ENCODE peak calls at places on chromosome 6, in eight cellular contexts. One of them, this sample, is unnamed.
A peak's percentile ranks its signal among the peaks of the same experiment; 100 is the strongest.

GRCh38 chr6:170175644-170176620 is 114.9 kb downstream of the DLL1 start:
- DNase-seq in astrocyte of the spinal cord: no peak
- DNase-seq in neural progenitor cell: no peak
- DNase-seq in LHCN-M2: no peak
- DNase-seq in transverse colon: no peak
- DNase-seq in upper lobe of right lung: no peak
- DNase-seq in activated T-cell treated with anti-CD3 and anti-CD28 coated beads for 1 hour: no peak
- DNase-seq in lower leg skin: peak; percentile 83
- DNase-seq in this sample: no peak

GRCh38 chr6:44012078-44012493 is 115.2 kb downstream of the MRPL14 start:
- DNase-seq in astrocyte of the spinal cord: peak; percentile 96
- DNase-seq in lower leg skin: peak; percentile 48
- DNase-seq in LHCN-M2: peak; percentile 100
- DNase-seq in activated T-cell treated with anti-CD3 and anti-CD28 coated beads for 1 hour: no peak
- DNase-seq in upper lobe of right lung: peak; percentile 68
- DNase-seq in transverse colon: no peak
- DNase-seq in neural progenitor cell: no peak
- DNase-seq in this sample: no peak

GRCh38 chr6:40906759-40907158 is 132.3 kb downstream of the UNC5CL start:
- DNase-seq in neural progenitor cell: no peak
- DNase-seq in upper lobe of right lung: no peak
- DNase-seq in transverse colon: no peak
- DNase-seq in activated T-cell treated with anti-CD3 and anti-CD28 coated beads for 1 hour: no peak
- DNase-seq in astrocyte of the spinal cord: peak; percentile 20
- DNase-seq in LHCN-M2: peak; percentile 24
- DNase-seq in lower leg skin: no peak
- DNase-seq in this sample: no peak

GRCh38 chr6:140909620-140910019 is 1223.1 kb upstream of the GJE1 start:
- DNase-seq in LHCN-M2: no peak
- DNase-seq in transverse colon: no peak
- DNase-seq in neural progenitor cell: no peak
- DNase-seq in activated T-cell treated with anti-CD3 and anti-CD28 coated beads for 1 hour: no peak
- DNase-seq in astrocyte of the spinal cord: no peak
- DNase-seq in lower leg skin: no peak
- DNase-seq in upper lobe of right lung: no peak
- DNase-seq in this sample: no peak

GRCh38 chr6:170209354-170210025 is 81.4 kb downstream of the DLL1 start:
- DNase-seq in neural progenitor cell: no peak
- DNase-seq in activated T-cell treated with anti-CD3 and anti-CD28 coated beads for 1 hour: no peak
- DNase-seq in LHCN-M2: no peak
- DNase-seq in transverse colon: no peak
- DNase-seq in upper lobe of right lung: peak; percentile 59
- DNase-seq in lower leg skin: no peak
- DNase-seq in astrocyte of the spinal cord: no peak
- DNase-seq in this sample: no peak

GRCh38 chr6:110319843-110320242 is 38.3 kb downstream of the METTL24 start:
- DNase-seq in transverse colon: no peak
- DNase-seq in neural progenitor cell: no peak
- DNase-seq in activated T-cell treated with anti-CD3 and anti-CD28 coated beads for 1 hour: no peak
- DNase-seq in upper lobe of right lung: no peak
- DNase-seq in LHCN-M2: no peak
- DNase-seq in lower leg skin: no peak
- DNase-seq in astrocyte of the spinal cord: no peak
- DNase-seq in this sample: no peak

GRCh38 chr6:16196958-16197576 is 41.3 kb upstream of the GMPR start:
- DNase-seq in transverse colon: no peak
- DNase-seq in lower leg skin: no peak
- DNase-seq in upper lobe of right lung: no peak
- DNase-seq in astrocyte of the spinal cord: no peak
- DNase-seq in neural progenitor cell: no peak
- DNase-seq in LHCN-M2: no peak
- DNase-seq in activated T-cell treated with anti-CD3 and anti-CD28 coated beads for 1 hour: no peak
- DNase-seq in this sample: no peak

GRCh38 chr6:144314562-144314961 is 29.4 kb downstream of the UTRN start:
- DNase-seq in lower leg skin: no peak
- DNase-seq in transverse colon: no peak
- DNase-seq in LHCN-M2: no peak
- DNase-seq in activated T-cell treated with anti-CD3 and anti-CD28 coated beads for 1 hour: no peak
- DNase-seq in astrocyte of the spinal cord: no peak
- DNase-seq in upper lobe of right lung: no peak
- DNase-seq in neural progenitor cell: no peak
- DNase-seq in this sample: peak; percentile 41

GRCh38 chr6:15630202-15630601 is 32.6 kb downstream of the DTNBP1 start:
- DNase-seq in astrocyte of the spinal cord: no peak
- DNase-seq in activated T-cell treated with anti-CD3 and anti-CD28 coated beads for 1 hour: no peak
- DNase-seq in lower leg skin: no peak
- DNase-seq in upper lobe of right lung: no peak
- DNase-seq in transverse colon: no peak
- DNase-seq in neural progenitor cell: no peak
- DNase-seq in LHCN-M2: no peak
- DNase-seq in this sample: no peak

GRCh38 chr6:30819287-30819917 is 64.9 kb upstream of the DDR1 start:
- DNase-seq in transverse colon: no peak
- DNase-seq in astrocyte of the spinal cord: no peak
- DNase-seq in lower leg skin: no peak
- DNase-seq in neural progenitor cell: no peak
- DNase-seq in LHCN-M2: no peak
- DNase-seq in upper lobe of right lung: no peak
- DNase-seq in activated T-cell treated with anti-CD3 and anti-CD28 coated beads for 1 hour: no peak
- DNase-seq in this sample: no peak

GRCh38 chr6:169677096-169677495 is 24.7 kb downstream of the WDR27 start:
- DNase-seq in activated T-cell treated with anti-CD3 and anti-CD28 coated beads for 1 hour: no peak
- DNase-seq in neural progenitor cell: no peak
- DNase-seq in transverse colon: no peak
- DNase-seq in upper lobe of right lung: no peak
- DNase-seq in LHCN-M2: no peak
- DNase-seq in lower leg skin: no peak
- DNase-seq in astrocyte of the spinal cord: no peak
- DNase-seq in this sample: no peak

GRCh38 chr6:155314773-155315515 is 660 bp upstream of the TFB1M start:
- DNase-seq in LHCN-M2: peak; percentile 96
- DNase-seq in neural progenitor cell: no peak
- DNase-seq in astrocyte of the spinal cord: no peak
- DNase-seq in transverse colon: peak; percentile 63
- DNase-seq in upper lobe of right lung: peak; percentile 71
- DNase-seq in lower leg skin: peak; percentile 90
- DNase-seq in activated T-cell treated with anti-CD3 and anti-CD28 coated beads for 1 hour: peak; percentile 7
- DNase-seq in this sample: peak; percentile 87

GRCh38 chr6:1672379-1672778 is 62.7 kb downstream of the FOXC1 start:
- DNase-seq in LHCN-M2: no peak
- DNase-seq in astrocyte of the spinal cord: no peak
- DNase-seq in transverse colon: no peak
- DNase-seq in neural progenitor cell: no peak
- DNase-seq in activated T-cell treated with anti-CD3 and anti-CD28 coated beads for 1 hour: no peak
- DNase-seq in lower leg skin: no peak
- DNase-seq in upper lobe of right lung: no peak
- DNase-seq in this sample: no peak

GRCh38 chr6:44662461-44663121 is 275.1 kb downstream of the CDC5L start:
- DNase-seq in transverse colon: peak; percentile 52
- DNase-seq in neural progenitor cell: peak; percentile 93
- DNase-seq in astrocyte of the spinal cord: peak; percentile 92
- DNase-seq in LHCN-M2: peak; percentile 89
- DNase-seq in upper lobe of right lung: peak; percentile 65
- DNase-seq in lower leg skin: no peak
- DNase-seq in activated T-cell treated with anti-CD3 and anti-CD28 coated beads for 1 hour: no peak
- DNase-seq in this sample: no peak

GRCh38 chr6:41488392-41489129 is 57.6 kb upstream of the FOXP4 start:
- DNase-seq in lower leg skin: no peak
- DNase-seq in activated T-cell treated with anti-CD3 and anti-CD28 coated beads for 1 hour: no peak
- DNase-seq in astrocyte of the spinal cord: peak; percentile 87
- DNase-seq in LHCN-M2: peak; percentile 19
- DNase-seq in transverse colon: peak; percentile 9
- DNase-seq in neural progenitor cell: peak; percentile 80
- DNase-seq in upper lobe of right lung: no peak
- DNase-seq in this sample: no peak

GRCh38 chr6:121539537-121539936 is 104.1 kb downstream of the GJA1 start:
- DNase-seq in lower leg skin: no peak
- DNase-seq in upper lobe of right lung: no peak
- DNase-seq in transverse colon: no peak
- DNase-seq in neural progenitor cell: no peak
- DNase-seq in LHCN-M2: no peak
- DNase-seq in activated T-cell treated with anti-CD3 and anti-CD28 coated beads for 1 hour: no peak
- DNase-seq in astrocyte of the spinal cord: no peak
- DNase-seq in this sample: no peak

GRCh38 chr6:134196568-134197301 is 121.2 kb downstream of the SGK1 start:
- DNase-seq in transverse colon: no peak
- DNase-seq in astrocyte of the spinal cord: no peak
- DNase-seq in activated T-cell treated with anti-CD3 and anti-CD28 coated beads for 1 hour: no peak
- DNase-seq in lower leg skin: no peak
- DNase-seq in LHCN-M2: no peak
- DNase-seq in neural progenitor cell: no peak
- DNase-seq in upper lobe of right lung: no peak
- DNase-seq in this sample: peak; percentile 49

GRCh38 chr6:134663800-134664535 is 285.9 kb downstream of the ALDH8A1 start:
- DNase-seq in neural progenitor cell: no peak
- DNase-seq in transverse colon: no peak
- DNase-seq in astrocyte of the spinal cord: no peak
- DNase-seq in activated T-cell treated with anti-CD3 and anti-CD28 coated beads for 1 hour: no peak
- DNase-seq in lower leg skin: no peak
- DNase-seq in LHCN-M2: no peak
- DNase-seq in upper lobe of right lung: no peak
- DNase-seq in this sample: no peak

GRCh38 chr6:3310051-3310448 is 51.3 kb downstream of the PSMG4 start:
- DNase-seq in LHCN-M2: no peak
- DNase-seq in lower leg skin: no peak
- DNase-seq in transverse colon: no peak
- DNase-seq in activated T-cell treated with anti-CD3 and anti-CD28 coated beads for 1 hour: no peak
- DNase-seq in neural progenitor cell: no peak
- DNase-seq in upper lobe of right lung: no peak
- DNase-seq in astrocyte of the spinal cord: no peak
- DNase-seq in this sample: no peak

GRCh38 chr6:160173806-160174205 is 52.2 kb downstream of the SLC22A1 start:
- DNase-seq in astrocyte of the spinal cord: no peak
- DNase-seq in LHCN-M2: no peak
- DNase-seq in lower leg skin: no peak
- DNase-seq in transverse colon: no peak
- DNase-seq in upper lobe of right lung: no peak
- DNase-seq in neural progenitor cell: no peak
- DNase-seq in activated T-cell treated with anti-CD3 and anti-CD28 coated beads for 1 hour: no peak
- DNase-seq in this sample: no peak

GRCh38 chr6:149855040-149855654 is 9.0 kb downstream of the LRP11 start:
- DNase-seq in neural progenitor cell: no peak
- DNase-seq in activated T-cell treated with anti-CD3 and anti-CD28 coated beads for 1 hour: no peak
- DNase-seq in upper lobe of right lung: no peak
- DNase-seq in lower leg skin: no peak
- DNase-seq in transverse colon: no peak
- DNase-seq in astrocyte of the spinal cord: peak; percentile 94
- DNase-seq in LHCN-M2: peak; percentile 82
- DNase-seq in this sample: no peak

GRCh38 chr6:42409582-42409981 is 42.1 kb downstream of the TRERF1 start:
- DNase-seq in transverse colon: no peak
- DNase-seq in lower leg skin: no peak
- DNase-seq in upper lobe of right lung: no peak
- DNase-seq in activated T-cell treated with anti-CD3 and anti-CD28 coated beads for 1 hour: no peak
- DNase-seq in LHCN-M2: no peak
- DNase-seq in neural progenitor cell: no peak
- DNase-seq in astrocyte of the spinal cord: no peak
- DNase-seq in this sample: no peak

GRCh38 chr6:165920896-165921671 is 246.6 kb downstream of the TBXT start:
- DNase-seq in upper lobe of right lung: no peak
- DNase-seq in LHCN-M2: peak; percentile 30
- DNase-seq in neural progenitor cell: no peak
- DNase-seq in lower leg skin: no peak
- DNase-seq in activated T-cell treated with anti-CD3 and anti-CD28 coated beads for 1 hour: no peak
- DNase-seq in astrocyte of the spinal cord: peak; percentile 3
- DNase-seq in transverse colon: no peak
- DNase-seq in this sample: no peak

GRCh38 chr6:92708945-92709344 is 710.4 kb downstream of the EPHA7 start:
- DNase-seq in transverse colon: no peak
- DNase-seq in upper lobe of right lung: no peak
- DNase-seq in activated T-cell treated with anti-CD3 and anti-CD28 coated beads for 1 hour: no peak
- DNase-seq in LHCN-M2: no peak
- DNase-seq in lower leg skin: no peak
- DNase-seq in astrocyte of the spinal cord: no peak
- DNase-seq in neural progenitor cell: no peak
- DNase-seq in this sample: no peak

GRCh38 chr6:11198663-11199603 is 33.5 kb downstream of the NEDD9 start:
- DNase-seq in lower leg skin: no peak
- DNase-seq in LHCN-M2: peak; percentile 36
- DNase-seq in astrocyte of the spinal cord: no peak
- DNase-seq in neural progenitor cell: no peak
- DNase-seq in upper lobe of right lung: no peak
- DNase-seq in activated T-cell treated with anti-CD3 and anti-CD28 coated beads for 1 hour: no peak
- DNase-seq in transverse colon: no peak
- DNase-seq in this sample: no peak

GRCh38 chr6:51479296-51479695 is 608.1 kb downstream of the PKHD1 start:
- DNase-seq in transverse colon: no peak
- DNase-seq in lower leg skin: no peak
- DNase-seq in LHCN-M2: no peak
- DNase-seq in upper lobe of right lung: no peak
- DNase-seq in neural progenitor cell: no peak
- DNase-seq in activated T-cell treated with anti-CD3 and anti-CD28 coated beads for 1 hour: no peak
- DNase-seq in astrocyte of the spinal cord: no peak
- DNase-seq in this sample: no peak

This sample was measured in G401.